ENCODE peak calls at places on chromosomes 16 and 17, in seven cellular contexts. W, K, O, L, M, X and C are unnamed samples. For H3K4me1, the result is how much of the 10 kb centered on the place peaks cover.

GRCh38 chr16:79639576-79640311 is 39.2 kb upstream of the MAF start:
- DNase-seq in L (peak), W (no peak), M (no peak), X (no peak), K (peak), O (peak), C (no peak)

GRCh38 chr16:24273511-24273910 is 17.4 kb downstream of the CACNG3 start:
- DNase-seq in M (no peak), X (peak), L (no peak), W (no peak), O (peak), K (peak), C (peak)

GRCh38 chr16:27427538-27427937 is 25.6 kb downstream of the IL21R start:
- DNase-seq in X (no peak), M (no peak), W (no peak), K (no peak), L (no peak), O (no peak), C (no peak)

GRCh38 chr17:78131172-78132085 is 858 bp downstream of the TMC8 start:
- DNase-seq in L (no peak), M (no peak), W (no peak), O (no peak), X (no peak), K (no peak), C (peak)

GRCh38 chr17:83068641-83069570 is 10.5 kb upstream of the METRNL start:
- DNase-seq in X (no peak), O (no peak), L (no peak), M (no peak), K (no peak), W (no peak), C (no peak)

GRCh38 chr17:51818777-51819176 is 339.7 kb downstream of the CA10 start:
- DNase-seq in X (no peak), M (no peak), L (no peak), K (peak), O (peak), W (no peak), C (no peak)

GRCh38 chr17:65809366-65809765 is 247.9 kb upstream of the AXIN2 start:
- DNase-seq in M (no peak), W (no peak), X (no peak), K (no peak), O (no peak), L (no peak), C (no peak)

GRCh38 chr17:68383443-68384321 is 73.6 kb downstream of the WIPI1 start:
- DNase-seq in W (peak), O (peak), X (peak), L (peak), K (peak), M (no peak), C (peak)

GRCh38 chr17:81043725-81044427 is 8.9 kb downstream of the BAIAP2 start:
- DNase-seq in O (peak), K (peak), W (peak), M (no peak), L (peak), X (peak), C (no peak)

GRCh38 chr16:15542261-15542660 is 100.7 kb downstream of the MARF1 start:
- DNase-seq in W (no peak), X (no peak), M (no peak), O (no peak), K (no peak), L (no peak), C (no peak)

GRCh38 chr16:27426423-27427408 is 24.7 kb downstream of the IL21R start:
- DNase-seq in X (peak), K (peak), L (no peak), O (peak), M (peak), W (peak), C (peak)

GRCh38 chr17:83193336-83194188 is 114.2 kb downstream of the METRNL start:
- DNase-seq in K (peak), W (no peak), L (no peak), M (no peak), X (peak), O (peak), C (peak)

GRCh38 chr17:54967621-54968258 is 714 bp downstream of the COX11 start:
- DNase-seq in M (peak), O (peak), W (peak), K (peak), X (peak), L (peak), C (peak)
- H2AFZ ChIP-seq in M (peak), O (peak), W (peak), K (peak), X (peak), L (peak), C (peak)

GRCh38 chr16:81468269-81468902 is 23.8 kb downstream of the CMIP start:
- DNase-seq in L (no peak), X (no peak), W (no peak), O (no peak), K (no peak), M (no peak), C (no peak)

GRCh38 chr16:81467815-81468214 is 23.2 kb downstream of the CMIP start:
- DNase-seq in M (no peak), X (no peak), W (no peak), K (no peak), L (no peak), O (no peak), C (no peak)

GRCh38 chr16:81465375-81465943 is 20.9 kb downstream of the CMIP start:
- DNase-seq in K (no peak), X (no peak), O (no peak), W (peak), L (no peak), M (no peak), C (no peak)

GRCh38 chr16:81467072-81467471 is 22.5 kb downstream of the CMIP start:
- DNase-seq in X (no peak), W (no peak), L (no peak), O (no peak), K (no peak), M (no peak), C (no peak)

DNA sequence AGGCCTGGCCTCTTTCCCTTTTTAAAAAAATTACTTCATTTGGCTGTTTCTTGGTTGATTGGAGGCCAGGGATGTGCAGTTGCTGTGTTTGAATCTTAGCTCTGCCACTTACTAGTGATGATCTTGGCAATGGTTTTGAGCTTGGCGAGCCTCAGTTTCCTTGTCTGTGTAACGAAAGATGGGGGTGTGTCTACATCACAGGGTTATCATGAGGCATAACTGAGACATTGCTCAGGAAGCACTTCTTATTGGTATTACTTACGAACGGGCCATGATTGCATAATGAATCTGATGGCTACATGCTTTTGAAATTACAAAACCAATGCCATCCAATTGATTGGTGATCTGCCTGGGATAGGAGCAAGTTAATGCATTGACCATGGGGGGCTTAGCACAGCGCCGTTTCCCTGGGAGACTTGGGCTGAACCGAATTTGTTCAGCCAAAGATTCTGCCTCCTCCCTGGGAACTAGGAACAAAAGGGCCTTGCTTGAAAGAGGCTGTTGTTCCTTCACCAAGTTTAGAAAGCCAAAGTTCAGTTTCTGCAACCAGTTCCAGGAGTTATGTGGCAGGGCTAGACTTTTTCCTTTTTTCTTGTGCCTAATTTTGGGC is 21.8 kb downstream of the CMIP start:
- DNase-seq in L (no peak), O (no peak), X (peak), K (no peak), W (no peak), M (no peak), C (peak)
- H3K4me1 ChIP-seq in L (under half), O (under half), X (under half), K (under half), W (half or more), M (under half), C (under half)

DNA sequence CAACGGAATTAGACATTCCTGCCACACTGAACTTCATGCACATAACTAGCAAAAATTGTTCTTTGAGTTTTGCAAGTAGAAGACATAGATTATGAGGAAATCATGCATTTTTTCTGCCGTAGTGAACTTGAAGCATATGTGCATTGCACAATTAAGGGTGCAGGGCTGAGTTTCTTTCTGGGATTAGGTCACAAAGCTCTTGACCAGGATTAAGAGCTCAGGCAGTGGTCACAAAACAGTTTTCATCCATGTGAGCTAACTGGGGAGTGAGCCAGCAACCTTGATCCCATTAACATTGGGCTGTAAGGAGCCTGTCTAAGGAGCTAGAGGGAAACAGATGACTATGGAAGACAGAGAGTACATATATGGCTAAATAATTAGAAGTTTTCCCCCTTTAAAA is 143.7 kb downstream of the PMP22 start:
- DNase-seq in O (no peak), X (no peak), W (no peak), K (no peak), L (peak), M (no peak), C (peak)
- H2AFZ ChIP-seq in O (no peak), X (no peak), W (no peak), K (no peak), L (no peak), M (no peak), C (no peak)

GRCh38 chr16:21652451-21652850 is at the start of gene IGSF6:
- DNase-seq in K (no peak), X (no peak), L (no peak), O (no peak), M (no peak), W (no peak), C (no peak)
- H3K4me1 ChIP-seq in K (under half), X (under half), L (under half), O (under half), M (under half), W (under half), C (under half)

GRCh38 chr17:60135951-60136666 is 13.7 kb upstream of the CA4 start:
- DNase-seq in W (no peak), X (no peak), M (no peak), K (no peak), O (no peak), L (no peak), C (no peak)
- H2AFZ ChIP-seq in W (no peak), X (peak), M (peak), K (peak), O (peak), L (no peak), C (peak)

GRCh38 chr17:41974031-41974430 is 7.4 kb downstream of the CNP start:
- DNase-seq in K (no peak), L (no peak), O (no peak), X (no peak), W (no peak), M (no peak), C (no peak)
- H3K4me1 ChIP-seq in K (under half), L (under half), O (under half), X (under half), W (under half), M (under half), C (under half)